ENCODE peak calls at places on chromosome 3, in ten cellular contexts. G, B, F, X, W, V, C, O, H and R are unnamed samples.

GRCh38 chr3:113266738-113267137 is 55.4 kb downstream of the BOC start:
- DNase-seq in G (no peak), B (no peak), F (no peak), X (no peak), W (no peak), V (no peak), C (no peak), O (no peak), H (no peak), R (no peak)

GRCh38 chr3:170012683-170013400 is 25.0 kb upstream of the GPR160 start:
- DNase-seq in G (no peak), B (no peak), F (no peak), X (no peak), W (no peak), V (no peak), C (no peak), O (no peak), H (no peak), R (no peak)

GRCh38 chr3:66475386-66476020 is 25.3 kb downstream of the LRIG1 start:
- DNase-seq in G (no peak), B (no peak), F (no peak), X (no peak), W (no peak), V (no peak), C (no peak), O (no peak), H (no peak), R (no peak)

GRCh38 chr3:80113331-80113730 is 345.5 kb upstream of the ROBO1 start:
- DNase-seq in G (no peak), B (no peak), F (no peak), X (no peak), W (no peak), V (no peak), C (no peak), O (no peak), H (no peak), R (no peak)

GRCh38 chr3:33166095-33166494 is 52.3 kb downstream of the CRTAP start:
- DNase-seq in G (no peak), B (no peak), F (no peak), X (no peak), W (no peak), V (no peak), C (no peak), O (no peak), H (no peak), R (no peak)

GRCh38 chr3:96813134-96813819 is 1.1 kb upstream of the EPHA6 start:
- DNase-seq in G (peak), B (peak), F (peak), X (peak), W (peak), V (peak), C (peak), O (peak), H (peak), R (no peak)

GRCh38 chr3:139601191-139601961 is 61.8 kb upstream of the RBP1 start:
- DNase-seq in G (peak), B (no peak), F (no peak), X (no peak), W (no peak), V (no peak), C (no peak), O (no peak), H (no peak), R (no peak)

GRCh38 chr3:106540743-106541142 is 671.9 kb upstream of the CBLB start:
- DNase-seq in G (no peak), B (no peak), F (no peak), X (no peak), W (no peak), V (no peak), C (no peak), O (no peak), H (no peak), R (no peak)

GRCh38 chr3:127492426-127492825 is 98.1 kb downstream of the TPRA1 start:
- DNase-seq in G (no peak), B (no peak), F (no peak), X (no peak), W (no peak), V (no peak), C (no peak), O (no peak), H (no peak), R (no peak)

GRCh38 chr3:72891053-72891855 is 3.4 kb downstream of the GXYLT2 start:
- DNase-seq in G (peak), B (no peak), F (peak), X (no peak), W (no peak), V (peak), C (no peak), O (peak), H (no peak), R (no peak)

GRCh38 chr3:170107926-170108325 is 70.1 kb downstream of the GPR160 start:
- DNase-seq in G (peak), B (no peak), F (no peak), X (no peak), W (no peak), V (no peak), C (no peak), O (no peak), H (no peak), R (no peak)

GRCh38 chr3:183230826-183231225 is 22.2 kb upstream of the B3GNT5 start:
- DNase-seq in G (no peak), B (no peak), F (no peak), X (no peak), W (no peak), V (no peak), C (no peak), O (no peak), H (no peak), R (no peak)

GRCh38 chr3:17054944-17055343 is 170.2 kb downstream of the PLCL2 start:
- DNase-seq in G (no peak), B (no peak), F (no peak), X (no peak), W (no peak), V (no peak), C (no peak), O (no peak), H (no peak), R (no peak)
- H3K27ac ChIP-seq in G (peak), B (no peak), F (no peak), X (no peak), W (no peak), V (no peak), C (peak), O (peak), H (peak), R (peak)

DNA sequence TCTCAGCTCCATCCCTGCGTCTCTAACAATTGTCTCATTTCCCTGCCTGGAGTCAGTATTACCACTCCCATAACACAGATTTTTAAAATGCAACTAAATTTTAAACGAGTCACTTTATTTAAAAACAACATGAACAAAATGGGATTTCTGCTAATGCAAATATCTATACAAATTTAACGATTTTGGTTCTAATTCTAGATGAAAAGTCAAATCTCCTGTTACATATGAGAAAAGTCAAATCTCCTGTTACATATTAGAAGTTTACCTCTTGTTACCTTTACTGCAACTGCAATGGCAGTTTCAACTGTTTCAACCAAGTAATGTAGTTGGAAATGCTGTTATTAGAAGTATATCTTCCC is 578 bp upstream of the RPL39L start:
- DNase-seq in G (no peak), B (no peak), F (no peak), X (no peak), W (no peak), V (no peak), C (no peak), O (no peak), H (no peak), R (no peak)
- H3K4me3 ChIP-seq in G (peak), B (peak), F (peak), X (peak), W (no peak), V (peak), C (peak), O (peak), H (peak), R (peak)

DNA sequence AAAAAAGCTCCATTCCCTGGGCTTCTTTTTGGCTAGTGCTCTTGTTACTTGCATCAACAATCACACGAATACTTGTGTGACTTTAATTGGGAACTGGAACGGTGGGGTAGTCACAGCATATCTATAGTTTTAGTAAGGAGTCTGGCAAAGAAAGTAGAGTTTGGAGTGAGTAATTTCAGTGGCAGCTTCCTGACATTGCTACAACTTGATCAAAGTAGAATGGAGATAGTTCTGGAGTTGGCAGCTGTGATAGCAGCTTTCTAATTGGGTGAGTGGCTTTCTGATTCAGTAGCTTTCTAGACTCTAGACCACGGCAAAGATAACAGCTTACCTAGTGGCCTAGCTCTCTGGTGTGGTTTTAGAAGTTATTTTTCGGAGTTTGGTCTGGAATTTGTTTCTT is 475.0 kb downstream of the TUSC7 start:
- DNase-seq in G (peak), B (no peak), F (no peak), X (no peak), W (peak), V (no peak), C (no peak), O (no peak), H (no peak), R (no peak)
- H3K27ac ChIP-seq in G (peak), B (no peak), F (no peak), X (no peak), W (no peak), V (no peak), C (no peak), O (no peak), H (no peak), R (no peak)

GRCh38 chr3:38497026-38497425 is 886 bp downstream of the EXOG start:
- DNase-seq in G (peak), B (no peak), F (no peak), X (no peak), W (peak), V (no peak), C (no peak), O (no peak), H (no peak), R (no peak)
- H3K4me3 ChIP-seq in G (peak), B (peak), F (peak), X (peak), W (no peak), V (peak), C (peak), O (peak), H (peak), R (peak)